ENCODE peak calls at places on chromosomes 3 and 15, in ten cellular contexts. R is stimulated activated CD4-positive, alpha-beta T cell treated with anti-CD3 and anti-CD28 coated beads, TNF-alpha, amount 100 ng/mL, for 4 hours; A is SHP77 treated with DMSO at 0.1 percent for 48 hours; M is psoas muscle; L is osteoblast; V is posterior cingulate gyrus; C is neural crest cell; D is HepG2; K is mucosa of descending colon; Q is heart right ventricle. J is an unnamed sample.

GRCh38 chr3:69085543-69086132 is 901 bp downstream of the ARL6IP5 start:
- DNase-seq in R (no peak), A (no peak), M (peak), L (peak), V (peak), C (no peak), D (no peak), K (peak), Q (no peak), J (no peak)

GRCh38 chr15:50113187-50113505 is 5.9 kb downstream of the ATP8B4 start:
- DNase-seq in R (no peak), A (no peak), M (no peak), L (no peak), V (no peak), C (no peak), D (no peak), K (no peak), Q (no peak), J (no peak)

GRCh38 chr3:73547427-73548036 is 77.2 kb downstream of the PDZRN3 start:
- DNase-seq in R (no peak), A (no peak), M (no peak), L (peak), V (no peak), C (no peak), D (no peak), K (no peak), Q (no peak), J (no peak)

GRCh38 chr3:46706771-46707582 is 5.8 kb downstream of the TMIE start:
- DNase-seq in R (no peak), A (no peak), M (peak), L (peak), V (peak), C (no peak), D (no peak), K (no peak), Q (no peak), J (no peak)

GRCh38 chr3:99429501-99429900 is 208.9 kb upstream of the COL8A1 start:
- DNase-seq in R (no peak), A (no peak), M (no peak), L (no peak), V (no peak), C (no peak), D (no peak), K (no peak), Q (no peak), J (no peak)

GRCh38 chr15:85097706-85098105 is 116.0 kb downstream of the PDE8A start:
- DNase-seq in R (no peak), A (no peak), M (no peak), L (no peak), V (no peak), C (no peak), D (no peak), K (no peak), Q (no peak), J (no peak)

GRCh38 chr3:24523988-24524727 is 29.5 kb upstream of the THRB start:
- DNase-seq in R (no peak), A (no peak), M (no peak), L (no peak), V (no peak), C (no peak), D (no peak), K (no peak), Q (no peak), J (no peak)

GRCh38 chr15:49082960-49083359 is 36.7 kb upstream of the SECISBP2L start:
- DNase-seq in R (no peak), A (no peak), M (no peak), L (peak), V (no peak), C (no peak), D (no peak), K (no peak), Q (no peak), J (no peak)

GRCh38 chr3:140898340-140899180 is 43.1 kb upstream of the SLC25A36 start:
- DNase-seq in R (no peak), A (peak), M (no peak), L (peak), V (no peak), C (peak), D (peak), K (no peak), Q (no peak), J (no peak)

GRCh38 chr3:170320471-170321121 is 36.9 kb upstream of the SKIL start:
- DNase-seq in R (no peak), A (no peak), M (no peak), L (no peak), V (no peak), C (no peak), D (no peak), K (no peak), Q (no peak), J (no peak)

GRCh38 chr3:129383292-129383860 is 45.1 kb downstream of the EFCAB12 start:
- DNase-seq in R (peak), A (peak), M (peak), L (peak), V (peak), C (peak), D (peak), K (no peak), Q (peak), J (peak)

GRCh38 chr3:128499724-128500275 is 6.8 kb upstream of the GATA2 start:
- DNase-seq in R (no peak), A (no peak), M (no peak), L (no peak), V (no peak), C (no peak), D (no peak), K (no peak), Q (no peak), J (no peak)

GRCh38 chr3:148796799-148797198 is 30.8 kb upstream of the CPB1 start:
- DNase-seq in R (no peak), A (no peak), M (no peak), L (no peak), V (no peak), C (no peak), D (no peak), K (no peak), Q (no peak), J (no peak)

GRCh38 chr15:89155656-89156055 is 65.7 kb downstream of the RLBP1 start:
- DNase-seq in R (no peak), A (no peak), M (peak), L (no peak), V (no peak), C (no peak), D (no peak), K (no peak), Q (peak), J (no peak)

GRCh38 chr15:77548608-77549551 is 83.8 kb downstream of the LINGO1 start:
- DNase-seq in R (no peak), A (no peak), M (peak), L (no peak), V (no peak), C (no peak), D (no peak), K (no peak), Q (no peak), J (no peak)

GRCh38 chr3:52714335-52715302 is 8.7 kb downstream of the SPCS1 start:
- DNase-seq in R (no peak), A (no peak), M (no peak), L (no peak), V (no peak), C (peak), D (no peak), K (peak), Q (no peak), J (no peak)